ENCODE peak calls at places on chromosomes 7 and 10, in four cellular contexts. T is hepatocyte, A is neural progenitor cell, J is PC-3. X is an unnamed sample.

GRCh38 chr7:105173586-105173985 is 159.6 kb downstream of the KMT2E start:
- DNase-seq in T (no peak), A (no peak), J (no peak), X (no peak)

GRCh38 chr10:102508506-102508905 is 4.7 kb downstream of the SUFU start:
- DNase-seq in T (no peak), A (peak), J (no peak), X (no peak)

GRCh38 chr10:76359001-76359400 is 927.6 kb downstream of the LRMDA start:
- DNase-seq in T (no peak), A (no peak), J (no peak), X (no peak)

GRCh38 chr7:55132550-55132889 is 113.7 kb downstream of the EGFR start:
- DNase-seq in T (no peak), A (no peak), J (no peak), X (no peak)

GRCh38 chr7:70044064-70044463 is 445.8 kb downstream of the AUTS2 start:
- DNase-seq in T (peak), A (no peak), J (no peak), X (no peak)

GRCh38 chr7:131010714-131011436 is 276.9 kb upstream of the KLF14 start:
- DNase-seq in T (no peak), A (no peak), J (no peak), X (no peak)

GRCh38 chr10:29618341-29619171 is 16.2 kb downstream of the SVIL start:
- DNase-seq in T (peak), A (peak), J (no peak), X (no peak)

GRCh38 chr7:140671966-140672365 is 779 bp upstream of the ADCK2 start:
- DNase-seq in T (no peak), A (no peak), J (no peak), X (no peak)

GRCh38 chr7:102146122-102146521 is 140.5 kb upstream of the SH2B2 start:
- DNase-seq in T (no peak), A (no peak), J (no peak), X (no peak)

GRCh38 chr7:148650232-148650858 is 48.4 kb upstream of the CUL1 start:
- DNase-seq in T (no peak), A (no peak), J (peak), X (no peak)

GRCh38 chr7:43274752-43275151 is 162.3 kb downstream of the HECW1 start:
- DNase-seq in T (no peak), A (no peak), J (no peak), X (no peak)

GRCh38 chr7:43850348-43851116 is 18.8 kb downstream of the MRPS24 start:
- DNase-seq in T (no peak), A (no peak), J (peak), X (no peak)

GRCh38 chr10:75189266-75190096 is 21.1 kb upstream of the VDAC2 start:
- DNase-seq in T (no peak), A (no peak), J (no peak), X (no peak)

GRCh38 chr10:44662002-44662401 is 249.1 kb upstream of the TMEM72 start:
- DNase-seq in T (no peak), A (no peak), J (no peak), X (no peak)

GRCh38 chr10:44659350-44659749 is 251.8 kb upstream of the TMEM72 start:
- DNase-seq in T (no peak), A (no peak), J (no peak), X (no peak)

DNA sequence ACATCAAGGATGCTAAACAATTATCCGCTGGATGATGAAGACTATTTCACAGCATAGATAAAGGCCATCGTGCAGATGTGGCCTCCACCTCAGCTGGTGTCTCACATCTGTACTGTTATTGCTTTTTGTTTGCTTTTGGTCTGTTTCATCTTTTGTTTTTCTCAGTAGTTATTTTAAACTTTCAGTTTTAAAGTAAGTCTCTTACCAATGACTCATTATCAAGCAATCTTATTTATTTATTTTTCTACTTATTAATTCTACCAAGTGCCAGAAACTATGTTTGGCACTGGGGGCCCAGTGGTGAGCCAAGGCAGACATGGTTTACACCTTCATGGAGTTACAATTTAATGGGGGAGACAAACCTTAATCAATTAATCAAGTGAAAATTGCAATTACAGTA is 250.9 kb upstream of the TMEM72 start:
- DNase-seq in T (no peak), A (no peak), J (no peak), X (no peak)
- H3K4me2 ChIP-seq in T (no peak), A (no peak), J (no peak), X (no peak)

GRCh38 chr10:87867453-87867852 is 4.0 kb downstream of the PTEN start:
- DNase-seq in T (no peak), A (no peak), J (peak), X (no peak)
- H3K27ac ChIP-seq in T (peak), A (no peak), J (peak), X (peak)

GRCh38 chr7:492714-493065 is 27.0 kb downstream of the PDGFA start:
- DNase-seq in T (no peak), A (no peak), J (no peak), X (no peak)
- TF ChIP-seq EZH2phosphoT487 in T (no peak), A (no peak), J (no peak), X (no peak)

DNA sequence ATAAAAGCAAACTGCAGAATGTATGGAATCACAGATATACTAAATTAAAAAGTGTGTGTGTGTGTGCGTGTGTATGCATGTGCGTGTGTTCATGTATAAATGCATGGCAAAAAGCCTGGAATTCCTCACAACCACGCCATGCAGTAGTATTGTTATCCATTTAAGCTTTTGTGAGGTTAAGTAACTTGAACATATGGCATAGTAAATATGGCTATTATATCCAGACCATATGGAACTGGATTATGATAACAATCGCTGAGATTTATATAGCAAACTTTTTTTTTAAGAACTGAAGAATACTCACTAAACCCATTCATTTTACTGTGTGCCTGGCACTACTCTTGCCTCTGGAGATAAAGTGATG is 22.3 kb upstream of the NANOS1 start:
- DNase-seq in T (no peak), A (no peak), J (no peak), X (no peak)
- H3K4me2 ChIP-seq in T (peak), A (no peak), J (peak), X (no peak)

DNA sequence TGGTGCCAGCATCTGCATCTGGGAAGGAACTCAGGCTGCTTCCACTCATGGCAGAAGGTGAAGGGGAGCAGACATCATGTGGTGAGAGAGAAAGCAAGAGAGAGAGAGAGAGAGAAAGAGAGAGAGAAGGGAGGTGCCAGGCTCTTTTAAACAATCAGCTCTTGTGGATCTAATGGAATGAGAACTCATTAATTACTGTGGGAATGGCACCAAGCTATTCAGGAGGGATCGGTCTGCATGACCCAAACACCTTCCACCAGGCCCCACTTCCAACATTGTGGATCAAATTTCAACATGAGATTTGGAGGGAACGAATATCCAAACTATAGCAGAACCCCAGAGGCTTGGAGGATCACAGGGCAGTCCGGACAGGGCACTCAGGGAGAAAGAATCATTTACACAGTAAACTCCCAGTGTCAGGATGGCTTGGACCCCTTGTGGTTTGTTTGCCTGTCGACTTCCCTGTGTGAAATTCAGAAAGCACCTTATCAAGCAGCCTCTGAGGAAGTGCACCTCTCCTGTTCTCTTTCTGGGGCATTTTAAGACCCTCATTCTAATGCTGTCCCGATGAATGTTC is 308.5 kb downstream of the REEP3 start:
- DNase-seq in T (no peak), A (peak), J (no peak), X (no peak)
- H3K27ac ChIP-seq in T (no peak), A (no peak), J (no peak), X (no peak)

GRCh38 chr10:132547421-132547861 is 9.9 kb downstream of the INPP5A start:
- DNase-seq in T (no peak), A (no peak), J (no peak), X (no peak)
- TF ChIP-seq EZH2phosphoT487 in T (no peak), A (no peak), J (no peak), X (no peak)

GRCh38 chr10:110530131-110530831 is 32.6 kb downstream of the DUSP5 start:
- DNase-seq in T (peak), A (peak), J (peak), X (no peak)
- H3K4me2 ChIP-seq in T (peak), A (peak), J (peak), X (no peak)